ENCODE peak calls at places on chromosome 14, in eight cellular contexts. One of them, this sample, is unnamed.

GRCh38 chr14:75562048-75562447 is 16.4 kb upstream of the FLVCR2 start:
- DNase-seq in Panc1: no peak
- DNase-seq in cardiac muscle cell: no peak
- DNase-seq in fibroblast of lung: no peak
- DNase-seq in CD8-positive, alpha-beta T cell: no peak
- DNase-seq in AG04450: no peak
- DNase-seq in adrenal gland: no peak
- DNase-seq in astrocyte of the cerebellum: no peak
- DNase-seq in this sample: no peak

GRCh38 chr14:67971627-67972625 is 152.3 kb downstream of the RAD51B start:
- DNase-seq in cardiac muscle cell: no peak
- DNase-seq in CD8-positive, alpha-beta T cell: no peak
- DNase-seq in fibroblast of lung: peak
- DNase-seq in Panc1: peak
- DNase-seq in adrenal gland: no peak
- DNase-seq in astrocyte of the cerebellum: no peak
- DNase-seq in AG04450: no peak
- DNase-seq in this sample: peak

GRCh38 chr14:105317546-105317945 is 3.0 kb downstream of the PACS2 start:
- DNase-seq in Panc1: no peak
- DNase-seq in fibroblast of lung: peak
- DNase-seq in cardiac muscle cell: peak
- DNase-seq in adrenal gland: peak
- DNase-seq in astrocyte of the cerebellum: no peak
- DNase-seq in AG04450: no peak
- DNase-seq in CD8-positive, alpha-beta T cell: no peak
- DNase-seq in this sample: peak

GRCh38 chr14:93120522-93120921 is 4.8 kb upstream of the ITPK1 start:
- DNase-seq in CD8-positive, alpha-beta T cell: no peak
- DNase-seq in adrenal gland: no peak
- DNase-seq in astrocyte of the cerebellum: no peak
- DNase-seq in fibroblast of lung: no peak
- DNase-seq in AG04450: no peak
- DNase-seq in Panc1: no peak
- DNase-seq in cardiac muscle cell: no peak
- DNase-seq in this sample: no peak

GRCh38 chr14:62079035-62079434 is 316.8 kb downstream of the SNAPC1 start:
- DNase-seq in cardiac muscle cell: no peak
- DNase-seq in AG04450: no peak
- DNase-seq in astrocyte of the cerebellum: no peak
- DNase-seq in fibroblast of lung: no peak
- DNase-seq in CD8-positive, alpha-beta T cell: no peak
- DNase-seq in Panc1: no peak
- DNase-seq in adrenal gland: no peak
- DNase-seq in this sample: no peak

GRCh38 chr14:36315159-36315853 is 5.1 kb downstream of the MBIP start:
- DNase-seq in CD8-positive, alpha-beta T cell: no peak
- DNase-seq in adrenal gland: no peak
- DNase-seq in astrocyte of the cerebellum: no peak
- DNase-seq in cardiac muscle cell: no peak
- DNase-seq in AG04450: no peak
- DNase-seq in Panc1: no peak
- DNase-seq in fibroblast of lung: no peak
- DNase-seq in this sample: no peak

GRCh38 chr14:55927059-55927458 is 191.2 kb upstream of the PELI2 start:
- DNase-seq in astrocyte of the cerebellum: no peak
- DNase-seq in AG04450: no peak
- DNase-seq in adrenal gland: no peak
- DNase-seq in cardiac muscle cell: no peak
- DNase-seq in fibroblast of lung: no peak
- DNase-seq in Panc1: no peak
- DNase-seq in CD8-positive, alpha-beta T cell: no peak
- DNase-seq in this sample: no peak

GRCh38 chr14:101962503-101962874 is 1.9 kb upstream of the DYNC1H1 start:
- DNase-seq in CD8-positive, alpha-beta T cell: no peak
- DNase-seq in astrocyte of the cerebellum: peak
- DNase-seq in cardiac muscle cell: peak
- DNase-seq in fibroblast of lung: peak
- DNase-seq in AG04450: peak
- DNase-seq in adrenal gland: peak
- DNase-seq in Panc1: no peak
- DNase-seq in this sample: peak

GRCh38 chr14:69315302-69315701 is 55.3 kb downstream of the GALNT16 start:
- DNase-seq in fibroblast of lung: no peak
- DNase-seq in astrocyte of the cerebellum: no peak
- DNase-seq in Panc1: no peak
- DNase-seq in CD8-positive, alpha-beta T cell: no peak
- DNase-seq in cardiac muscle cell: peak
- DNase-seq in adrenal gland: peak
- DNase-seq in AG04450: no peak
- DNase-seq in this sample: no peak

GRCh38 chr14:33484264-33484663 is 466.6 kb downstream of the EGLN3 start:
- DNase-seq in fibroblast of lung: peak
- DNase-seq in AG04450: no peak
- DNase-seq in cardiac muscle cell: peak
- DNase-seq in CD8-positive, alpha-beta T cell: no peak
- DNase-seq in Panc1: no peak
- DNase-seq in astrocyte of the cerebellum: no peak
- DNase-seq in adrenal gland: no peak
- DNase-seq in this sample: no peak

DNA sequence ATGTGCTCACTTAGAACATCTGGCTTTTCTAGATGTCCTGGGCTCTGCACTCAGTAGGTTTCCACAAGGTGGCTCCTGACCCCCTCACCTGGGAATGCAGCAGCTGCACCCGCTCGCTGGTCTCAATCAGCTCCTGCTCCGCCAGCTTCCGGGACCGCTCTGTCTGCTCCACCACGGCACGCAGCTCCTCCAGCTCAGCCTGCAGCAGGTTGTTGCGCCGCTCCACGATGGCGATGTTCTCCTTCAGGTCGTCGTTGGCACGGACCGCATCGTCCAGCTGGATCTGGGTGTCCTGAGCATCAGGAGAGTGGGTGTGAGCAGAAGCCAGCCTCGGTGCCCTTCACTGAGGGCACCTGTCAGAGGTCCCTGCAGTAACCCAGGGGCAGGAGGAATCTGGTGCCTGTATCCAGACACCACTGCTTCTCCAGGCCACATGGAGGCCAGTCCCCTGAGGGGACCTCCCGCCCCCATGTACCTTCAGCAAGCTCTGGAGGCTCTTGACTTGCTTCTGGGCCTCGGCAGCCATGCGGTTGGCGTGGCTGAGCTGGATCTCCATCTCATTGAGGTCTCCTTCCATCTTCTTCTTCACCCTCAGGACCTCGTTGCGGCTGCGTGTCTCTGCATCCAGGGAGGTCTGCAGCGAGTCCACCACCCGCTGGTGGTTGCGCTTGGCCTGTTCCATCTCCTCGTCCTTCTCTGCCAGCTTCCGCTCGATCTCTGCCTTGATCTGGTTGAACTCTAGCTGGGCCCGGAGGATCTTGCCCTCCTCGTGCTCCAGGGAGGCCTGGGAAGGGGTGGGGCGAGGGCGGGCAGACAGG is 9.2 kb downstream of the CMTM5 start:
- DNase-seq in astrocyte of the cerebellum: no peak
- DNase-seq in CD8-positive, alpha-beta T cell: no peak
- DNase-seq in fibroblast of lung: no peak
- DNase-seq in AG04450: no peak
- DNase-seq in Panc1: no peak
- DNase-seq in adrenal gland: no peak
- DNase-seq in cardiac muscle cell: no peak
- DNase-seq in this sample: no peak
- TF ChIP-seq CTCF in astrocyte of the cerebellum: no peak
- TF ChIP-seq CTCF in CD8-positive, alpha-beta T cell: no peak
- TF ChIP-seq CTCF in fibroblast of lung: no peak
- TF ChIP-seq CTCF in AG04450: no peak
- TF ChIP-seq CTCF in Panc1: no peak
- TF ChIP-seq CTCF in adrenal gland: no peak
- TF ChIP-seq CTCF in cardiac muscle cell: no peak
- TF ChIP-seq CTCF in this sample: no peak

DNA sequence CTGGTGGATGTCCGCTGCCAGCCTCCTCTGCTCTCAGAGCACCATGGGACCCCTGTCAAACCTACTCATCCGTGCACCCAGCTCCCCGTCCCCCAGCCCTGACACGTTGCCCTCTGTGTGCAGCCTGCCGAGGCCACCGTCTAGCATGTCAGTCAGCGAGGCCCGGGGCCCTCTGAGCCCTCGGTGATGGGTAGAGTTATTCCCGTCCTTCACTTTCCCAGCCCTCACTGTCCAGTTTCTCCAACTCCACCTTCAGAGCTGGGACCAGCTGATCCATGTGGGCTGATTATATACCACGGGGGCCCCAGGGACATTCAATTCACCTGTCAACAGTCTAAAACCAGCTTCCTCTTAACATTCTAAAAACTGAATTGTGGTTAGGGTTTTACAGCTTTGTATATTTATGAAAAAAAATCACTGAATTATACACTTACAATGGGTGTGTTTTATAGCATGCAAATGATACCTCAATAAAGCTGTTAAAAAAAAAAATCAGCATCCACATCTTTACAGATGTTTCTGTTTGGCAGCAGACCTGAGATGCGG is 61.3 kb downstream of the CCDC88C start:
- DNase-seq in AG04450: no peak
- DNase-seq in Panc1: no peak
- DNase-seq in adrenal gland: no peak
- DNase-seq in fibroblast of lung: no peak
- DNase-seq in astrocyte of the cerebellum: no peak
- DNase-seq in cardiac muscle cell: no peak
- DNase-seq in CD8-positive, alpha-beta T cell: no peak
- DNase-seq in this sample: no peak
- H3K4me3 ChIP-seq in AG04450: no peak
- H3K4me3 ChIP-seq in Panc1: no peak
- H3K4me3 ChIP-seq in adrenal gland: no peak
- H3K4me3 ChIP-seq in fibroblast of lung: no peak
- H3K4me3 ChIP-seq in astrocyte of the cerebellum: no peak
- H3K4me3 ChIP-seq in cardiac muscle cell: no peak
- H3K4me3 ChIP-seq in CD8-positive, alpha-beta T cell: peak
- H3K4me3 ChIP-seq in this sample: no peak

GRCh38 chr14:63212209-63212608 is 8.0 kb downstream of the RHOJ start:
- DNase-seq in fibroblast of lung: no peak
- DNase-seq in Panc1: no peak
- DNase-seq in adrenal gland: no peak
- DNase-seq in AG04450: no peak
- DNase-seq in cardiac muscle cell: no peak
- DNase-seq in CD8-positive, alpha-beta T cell: no peak
- DNase-seq in astrocyte of the cerebellum: no peak
- DNase-seq in this sample: no peak
- TF ChIP-seq CTCF in fibroblast of lung: no peak
- TF ChIP-seq CTCF in Panc1: no peak
- TF ChIP-seq CTCF in adrenal gland: no peak
- TF ChIP-seq CTCF in AG04450: peak
- TF ChIP-seq CTCF in cardiac muscle cell: peak
- TF ChIP-seq CTCF in CD8-positive, alpha-beta T cell: no peak
- TF ChIP-seq CTCF in astrocyte of the cerebellum: peak
- TF ChIP-seq CTCF in this sample: peak

GRCh38 chr14:92039073-92039719 is 663 bp downstream of the TRIP11 start:
- DNase-seq in cardiac muscle cell: peak
- DNase-seq in adrenal gland: no peak
- DNase-seq in AG04450: peak
- DNase-seq in CD8-positive, alpha-beta T cell: no peak
- DNase-seq in astrocyte of the cerebellum: peak
- DNase-seq in fibroblast of lung: peak
- DNase-seq in Panc1: no peak
- DNase-seq in this sample: peak
- H3K4me3 ChIP-seq in cardiac muscle cell: peak
- H3K4me3 ChIP-seq in adrenal gland: peak
- H3K4me3 ChIP-seq in AG04450: peak
- H3K4me3 ChIP-seq in CD8-positive, alpha-beta T cell: peak
- H3K4me3 ChIP-seq in astrocyte of the cerebellum: peak
- H3K4me3 ChIP-seq in fibroblast of lung: peak
- H3K4me3 ChIP-seq in Panc1: peak
- H3K4me3 ChIP-seq in this sample: peak

This sample was measured in fibroblast of the aortic adventitia.